ENCODE peak calls at places on chromosomes 11 and 22, in six cellular contexts. Z is CD8-positive, alpha-beta T cell; L is pancreas; J is HTR-8/SVneo; G is Daoy; E is epithelial cell of esophagus. C is an unnamed sample.

GRCh38 chr11:62957147-62957546 is 27.6 kb downstream of the SLC22A6 start:
- DNase-seq in L (no peak), E (no peak), J (no peak), G (no peak), Z (no peak), C (no peak)

GRCh38 chr22:31046591-31047226 is 34.4 kb upstream of the SMTN start:
- DNase-seq in L (no peak), Z (no peak), E (no peak), G (no peak), J (no peak), C (no peak)

GRCh38 chr11:17298302-17298701 is 21.8 kb downstream of the NUCB2 start:
- DNase-seq in L (no peak), J (no peak), Z (no peak), G (no peak), E (no peak), C (no peak)

GRCh38 chr11:2294340-2295290 is 7.1 kb downstream of the C11orf21 start:
- DNase-seq in E (no peak), Z (no peak), G (no peak), J (no peak), L (no peak), C (no peak)

GRCh38 chr11:1938343-1939005 is 8.7 kb upstream of the MRPL23 start:
- DNase-seq in J (no peak), E (no peak), G (no peak), L (peak), Z (no peak), C (no peak)

GRCh38 chr22:44671742-44672141 is 30.3 kb upstream of the PRR5 start:
- DNase-seq in G (no peak), L (no peak), J (no peak), Z (no peak), E (peak), C (peak)

GRCh38 chr11:12199231-12199948 is 89.0 kb downstream of the MICAL2 start:
- DNase-seq in L (no peak), J (no peak), G (no peak), E (no peak), Z (no peak), C (no peak)

GRCh38 chr11:15845261-15845660 is 511.1 kb downstream of the SOX6 start:
- DNase-seq in E (no peak), G (no peak), J (no peak), Z (no peak), L (no peak), C (no peak)

GRCh38 chr11:12539570-12539969 is 134.7 kb upstream of the TEAD1 start:
- DNase-seq in L (no peak), Z (no peak), J (peak), G (peak), E (peak), C (peak)

GRCh38 chr22:37559901-37560681 is at the start of gene CDC42EP1:
- DNase-seq in Z (no peak), L (peak), G (peak), J (peak), E (peak), C (no peak)

GRCh38 chr11:96708469-96708868 is 318.7 kb downstream of the JRKL start:
- DNase-seq in J (peak), Z (no peak), E (no peak), L (no peak), G (no peak), C (no peak)

GRCh38 chr11:128172046-128172878 is 415.1 kb downstream of the ETS1 start:
- DNase-seq in J (peak), L (peak), G (peak), Z (peak), E (peak), C (peak)

GRCh38 chr11:22787565-22788162 is 41.9 kb downstream of the SVIP start:
- DNase-seq in E (peak), J (peak), Z (no peak), L (no peak), G (peak), C (peak)

GRCh38 chr11:67592880-67593624 is 9.4 kb downstream of the GSTP1 start:
- DNase-seq in E (peak), G (no peak), J (no peak), L (no peak), Z (no peak), C (peak)

GRCh38 chr22:46009730-46010129 is 32.8 kb upstream of the WNT7B start:
- DNase-seq in E (no peak), J (no peak), G (no peak), L (peak), Z (no peak), C (no peak)

GRCh38 chr11:124069429-124070401 is 28.6 kb upstream of the OR10G7 start:
- DNase-seq in E (peak), L (peak), J (no peak), Z (no peak), G (peak), C (peak)

GRCh38 chr11:44744160-44744559 is 17.4 kb downstream of the TSPAN18 start:
- DNase-seq in E (no peak), Z (no peak), L (no peak), J (no peak), G (no peak), C (no peak)

GRCh38 chr11:1042626-1043562 is 6.4 kb upstream of the MUC6 start:
- DNase-seq in E (no peak), J (no peak), G (no peak), Z (no peak), L (peak), C (no peak)

GRCh38 chr11:83044958-83045712 is 26.6 kb downstream of the RAB30 start:
- DNase-seq in E (peak), G (peak), J (peak), L (no peak), Z (no peak), C (peak)

GRCh38 chr11:71447791-71448256 is 369 bp downstream of the DHCR7 start:
- DNase-seq in G (no peak), J (peak), E (peak), L (peak), Z (peak), C (peak)

GRCh38 chr11:85809881-85810280 is 1.1 kb downstream of the SYTL2 start:
- DNase-seq in G (peak), Z (no peak), J (peak), E (no peak), L (no peak), C (no peak)

GRCh38 chr11:107493117-107493516 is 35.5 kb upstream of the CWF19L2 start:
- DNase-seq in J (no peak), G (peak), Z (no peak), E (peak), L (no peak), C (peak)

C was measured in mammary epithelial cell.